ENCODE peak calls at places on chromosomes 16 and 17, in five cellular contexts. P is heart right ventricle, C is tibial nerve, A is cardiac muscle cell, N is GM12878. F is an unnamed sample.
A peak's percentile ranks its signal among the peaks of the same experiment; 100 is the strongest.

GRCh38 chr16:72256398-72257048 is 84.6 kb upstream of the PMFBP1 start:
- DNase-seq in P (no peak), C (no peak), A (peak; percentile 67), N (no peak), F (no peak)

GRCh38 chr17:51540151-51540550 is 279.8 kb downstream of the UTP18 start:
- DNase-seq in P (no peak), C (no peak), A (no peak), N (no peak), F (no peak)

GRCh38 chr17:42118545-42118944 is 2.6 kb downstream of the KAT2A start:
- DNase-seq in P (no peak), C (no peak), A (peak; percentile 32), N (no peak), F (no peak)

GRCh38 chr17:17739388-17740066 is 58.3 kb downstream of the RAI1 start:
- DNase-seq in P (no peak), C (no peak), A (peak; percentile 51), N (no peak), F (peak; percentile 75)

GRCh38 chr17:3890082-3890892 is 2.6 kb downstream of the CAMKK1 start:
- DNase-seq in P (peak; percentile 62), C (peak; percentile 50), A (peak; percentile 83), N (no peak), F (peak; percentile 97)

GRCh38 chr17:19940722-19941464 is 36.7 kb downstream of the AKAP10 start:
- DNase-seq in P (no peak), C (no peak), A (peak; percentile 68), N (no peak), F (no peak)

GRCh38 chr16:15856901-15857778 is at the start of gene MYH11:
- DNase-seq in P (peak; percentile 15), C (no peak), A (no peak), N (no peak), F (peak; percentile 67)

GRCh38 chr17:71764507-71764906 is 356.3 kb upstream of the SOX9 start:
- DNase-seq in P (no peak), C (no peak), A (peak; percentile 6), N (no peak), F (no peak)

GRCh38 chr16:67547423-67548264 is 14.7 kb upstream of the CTCF start:
- DNase-seq in P (no peak), C (no peak), A (no peak), N (no peak), F (peak; percentile 70)

GRCh38 chr16:2156025-2156848 is 655 bp downstream of the TRAF7 start:
- DNase-seq in P (no peak), C (no peak), A (peak; percentile 74), N (no peak), F (peak; percentile 78)

GRCh38 chr16:3149630-3150345 is 15.0 kb downstream of the ZNF213 start:
- DNase-seq in P (peak; percentile 73), C (no peak), A (peak; percentile 83), N (no peak), F (peak; percentile 80)

GRCh38 chr16:81632392-81633146 is 146.5 kb upstream of the PLCG2 start:
- DNase-seq in P (no peak), C (no peak), A (peak; percentile 27), N (no peak), F (no peak)

GRCh38 chr17:76598004-76598439 is 12.4 kb upstream of the ST6GALNAC2 start:
- DNase-seq in P (no peak), C (no peak), A (no peak), N (no peak), F (no peak)

GRCh38 chr17:72244942-72245341 is 124.1 kb downstream of the SOX9 start:
- DNase-seq in P (no peak), C (no peak), A (peak; percentile 25), N (no peak), F (no peak)

GRCh38 chr16:62955033-62955349 is 918.8 kb upstream of the CDH8 start:
- DNase-seq in P (no peak), C (no peak), A (no peak), N (no peak), F (no peak)

GRCh38 chr16:9363520-9363919 is 272.1 kb downstream of the HAPSTR1 start:
- DNase-seq in P (no peak), C (no peak), A (no peak), N (no peak), F (no peak)

GRCh38 chr16:19458722-19459379 is 41.2 kb downstream of the TMC5 start:
- DNase-seq in P (no peak), C (no peak), A (no peak), N (no peak), F (no peak)

GRCh38 chr17:75105269-75106080 is 4.3 kb upstream of the ARMC7 start:
- DNase-seq in P (no peak), C (no peak), A (peak; percentile 47), N (no peak), F (peak; percentile 86)

GRCh38 chr17:42285346-42286050 is 2.8 kb upstream of the STAT5A start:
- DNase-seq in P (no peak), C (no peak), A (no peak), N (no peak), F (peak; percentile 28)

GRCh38 chr16:68696514-68696913 is 40.6 kb upstream of the CDH1 start:
- DNase-seq in P (no peak), C (no peak), A (no peak), N (no peak), F (no peak)

GRCh38 chr16:88522276-88522949 is 47.8 kb upstream of the ZC3H18 start:
- DNase-seq in P (peak; percentile 6), C (no peak), A (no peak), N (no peak), F (no peak)

GRCh38 chr17:56593073-56593740 is at the start of gene NOG:
- DNase-seq in P (peak; percentile 51), C (no peak), A (peak; percentile 12), N (no peak), F (peak; percentile 78)

GRCh38 chr16:28876016-28876659 is 2.1 kb upstream of the ATP2A1 start:
- DNase-seq in P (no peak), C (no peak), A (no peak), N (no peak), F (no peak)

GRCh38 chr16:87602821-87603683 is 744 bp downstream of the JPH3 start:
- DNase-seq in P (no peak), C (no peak), A (no peak), N (no peak), F (no peak)

DNA sequence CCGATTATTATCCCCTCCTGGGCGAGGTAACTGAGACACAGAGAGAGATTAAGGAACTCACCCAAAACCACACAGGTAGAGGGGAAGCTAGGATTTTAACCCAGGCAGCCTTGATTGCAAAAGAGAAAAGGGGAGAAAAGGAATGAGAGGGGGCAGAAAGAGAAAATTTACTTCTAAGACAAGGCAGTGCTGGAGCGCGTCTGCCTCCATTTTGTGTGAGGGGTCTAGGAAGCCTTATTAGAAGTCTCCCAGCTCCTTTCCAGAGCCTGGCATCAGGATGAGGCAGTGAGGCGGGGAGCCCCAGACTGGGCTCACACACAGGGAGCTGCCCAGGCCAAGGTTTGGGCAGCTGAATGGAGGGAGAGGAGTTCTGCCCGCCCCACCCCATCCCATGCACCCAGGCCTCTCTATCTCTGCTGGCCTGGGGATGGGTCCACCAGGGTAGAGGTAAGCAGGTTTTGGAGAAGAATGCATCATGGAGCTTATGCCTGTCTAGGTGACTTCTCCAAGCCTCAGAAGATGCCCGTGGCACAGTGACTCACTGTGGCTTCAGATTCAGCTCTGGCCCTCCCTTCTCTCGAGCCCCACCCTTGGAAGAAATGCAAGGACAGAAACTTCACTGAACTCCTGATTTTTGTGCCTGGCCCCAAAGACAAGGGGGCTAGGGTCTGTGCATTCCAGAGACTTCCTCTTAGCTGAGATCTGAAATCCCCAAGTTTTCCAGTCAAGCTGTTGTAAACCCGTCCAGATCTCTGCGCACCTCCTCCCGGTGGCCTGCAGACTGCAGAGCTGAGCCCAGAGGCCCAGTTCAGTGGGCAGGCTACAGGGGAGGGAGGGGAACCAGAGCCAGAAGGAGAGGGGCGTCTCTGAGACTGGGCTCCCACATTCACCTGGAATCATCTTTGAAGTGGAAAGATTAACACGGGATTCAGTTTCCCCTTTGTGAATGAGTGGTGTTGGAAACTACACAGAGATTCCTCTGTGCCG is 95.1 kb upstream of the CDH5 start:
- DNase-seq in P (no peak), C (no peak), A (no peak), N (no peak), F (no peak)
- H3K27me3 ChIP-seq in P (no peaks in the 10 kb centered on the region), C (no peaks in the 10 kb centered on the region), A (peaks cover 8% of the 10 kb centered on the region), N (peaks cover 2% of the 10 kb centered on the region), F (no peaks in the 10 kb centered on the region)

DNA sequence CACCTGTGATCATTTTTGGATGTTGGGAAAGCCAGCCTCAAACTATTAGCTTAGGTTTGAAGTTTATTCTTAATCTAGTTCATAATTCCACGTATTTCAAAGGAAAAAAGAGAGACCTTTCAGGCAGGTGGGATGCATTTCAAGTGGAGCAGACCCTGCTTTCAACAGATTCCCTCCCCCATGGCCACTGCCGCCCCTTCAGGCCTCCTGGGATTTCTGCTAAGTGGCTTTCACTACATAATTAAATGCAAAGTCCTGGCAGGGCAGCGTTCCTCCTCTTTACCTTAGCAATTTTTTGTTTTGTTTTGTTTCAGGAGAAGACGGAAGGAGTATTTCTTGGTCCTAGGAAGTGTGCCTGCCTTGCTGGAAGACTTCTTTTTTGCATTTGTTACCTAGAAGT is 36.6 kb downstream of the MAF start:
- DNase-seq in P (no peak), C (no peak), A (no peak), N (no peak), F (no peak)
- H3K27me3 ChIP-seq in P (no peaks in the 10 kb centered on the region), C (no peaks in the 10 kb centered on the region), A (no peaks in the 10 kb centered on the region), N (no peaks in the 10 kb centered on the region), F (no peaks in the 10 kb centered on the region)

DNA sequence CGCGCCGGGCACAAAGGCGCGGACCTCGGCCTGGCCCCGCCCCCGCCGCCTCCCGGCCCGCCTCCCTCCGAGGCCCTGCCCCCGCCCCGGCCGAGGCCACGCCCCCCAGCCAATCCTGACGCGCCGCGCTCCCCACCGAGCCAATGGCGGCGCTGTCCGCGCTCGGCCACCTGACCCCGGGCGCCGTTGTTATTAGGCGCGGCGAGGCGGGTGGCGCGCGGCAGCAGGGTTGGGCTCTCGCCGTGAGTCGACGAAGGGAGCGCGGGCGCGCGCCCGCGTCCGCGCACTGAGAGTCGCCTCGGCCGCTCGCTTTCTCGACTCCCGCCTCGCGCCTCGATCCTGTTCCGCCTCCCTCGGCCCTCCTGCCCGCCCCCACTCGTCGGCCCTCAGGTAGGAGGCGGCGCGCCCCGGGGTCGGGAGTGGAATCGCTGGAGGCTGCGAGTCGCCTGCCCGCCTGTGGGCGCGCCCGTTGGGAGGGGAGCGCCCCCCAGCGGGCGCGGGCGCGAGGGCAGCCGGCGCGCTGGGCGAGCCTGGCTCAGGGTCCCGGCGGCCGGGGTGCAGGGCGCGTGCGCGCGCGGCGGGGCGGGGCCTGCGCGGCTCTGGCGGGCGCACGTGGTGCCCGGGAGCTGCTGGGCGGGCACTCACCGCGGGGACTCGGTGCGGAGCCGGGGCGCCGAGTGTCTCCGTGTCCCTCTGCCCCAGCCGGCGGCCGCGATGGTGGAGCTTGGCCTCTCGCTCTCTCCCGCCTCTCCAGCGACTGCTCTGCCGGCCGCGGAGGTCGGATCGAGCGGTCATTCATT is 405 bp upstream of the CBLN1 start:
- DNase-seq in P (peak; percentile 87), C (peak; percentile 23), A (peak; percentile 76), N (no peak), F (peak; percentile 90)
- H3K27me3 ChIP-seq in P (peaks cover 86% of the 10 kb centered on the region), C (no peaks in the 10 kb centered on the region), A (peaks cover 85% of the 10 kb centered on the region), N (peaks cover 14% of the 10 kb centered on the region), F (no peaks in the 10 kb centered on the region)

DNA sequence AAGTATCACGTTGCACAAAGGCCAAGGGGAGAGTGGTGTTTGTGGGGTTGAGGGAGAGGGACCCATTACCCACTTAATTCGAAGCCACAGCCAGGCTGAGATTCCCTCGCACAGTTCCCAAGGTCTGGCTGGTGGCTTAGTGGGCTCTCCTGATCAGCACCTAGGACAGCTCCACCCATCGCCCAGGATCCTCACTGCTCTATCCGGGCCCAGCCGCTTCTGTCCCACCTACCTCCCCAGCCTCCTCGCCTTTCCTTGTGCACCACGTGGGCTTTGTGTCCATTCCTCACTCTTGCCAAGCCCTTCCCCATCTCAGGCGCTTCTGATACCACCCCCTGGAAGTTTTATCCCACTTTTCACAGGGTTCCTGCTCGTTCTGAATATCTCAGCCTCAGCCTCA is 163.5 kb downstream of the CCT6B start:
- DNase-seq in P (peak; percentile 21), C (no peak), A (peak; percentile 33), N (no peak), F (no peak)
- H3K27me3 ChIP-seq in P (peaks cover 11% of the 10 kb centered on the region), C (no peaks in the 10 kb centered on the region), A (no peaks in the 10 kb centered on the region), N (no peaks in the 10 kb centered on the region), F (no peaks in the 10 kb centered on the region)

F was measured in aorta.